ENCODE peak calls at places on chromosomes 13 and 19, in ten cellular contexts. One of them, this sample, is unnamed.
A peak's percentile ranks its signal among the peaks of the same experiment; 100 is the strongest.

GRCh38 chr13:24842533-24843278 is 78.7 kb downstream of the RNF17 start:
- DNase-seq in mucosa of descending colon: no peak
- DNase-seq in thoracic aorta: no peak
- DNase-seq in CD8-positive, alpha-beta T cell: no peak
- DNase-seq in Calu3: no peak
- DNase-seq in left ventricle myocardium inferior: no peak
- DNase-seq in fibroblast of the aortic adventitia: no peak
- DNase-seq in AG09319: no peak
- DNase-seq in H9: no peak
- DNase-seq in nephron progenitor cell: no peak
- DNase-seq in this sample: no peak

GRCh38 chr13:112692104-112692503 is 2.3 kb downstream of the ATP11A start:
- DNase-seq in Calu3: no peak
- DNase-seq in mucosa of descending colon: no peak
- DNase-seq in thoracic aorta: no peak
- DNase-seq in CD8-positive, alpha-beta T cell: no peak
- DNase-seq in nephron progenitor cell: no peak
- DNase-seq in AG09319: no peak
- DNase-seq in left ventricle myocardium inferior: no peak
- DNase-seq in H9: peak; percentile 18
- DNase-seq in fibroblast of the aortic adventitia: no peak
- DNase-seq in this sample: no peak

GRCh38 chr19:39966617-39967016 is 4.3 kb upstream of the PSMC4 start:
- DNase-seq in AG09319: no peak
- DNase-seq in nephron progenitor cell: no peak
- DNase-seq in CD8-positive, alpha-beta T cell: no peak
- DNase-seq in left ventricle myocardium inferior: no peak
- DNase-seq in Calu3: no peak
- DNase-seq in thoracic aorta: no peak
- DNase-seq in H9: no peak
- DNase-seq in mucosa of descending colon: no peak
- DNase-seq in fibroblast of the aortic adventitia: no peak
- DNase-seq in this sample: no peak

GRCh38 chr19:49593233-49594113 is 2.5 kb downstream of the PRR12 start:
- DNase-seq in nephron progenitor cell: peak; percentile 94
- DNase-seq in left ventricle myocardium inferior: peak; percentile 95
- DNase-seq in Calu3: peak; percentile 95
- DNase-seq in AG09319: peak; percentile 67
- DNase-seq in fibroblast of the aortic adventitia: peak; percentile 90
- DNase-seq in CD8-positive, alpha-beta T cell: peak; percentile 94
- DNase-seq in H9: peak; percentile 98
- DNase-seq in mucosa of descending colon: peak; percentile 96
- DNase-seq in thoracic aorta: peak; percentile 86
- DNase-seq in this sample: peak; percentile 94

GRCh38 chr13:112679932-112680677 is 9.7 kb upstream of the ATP11A start:
- DNase-seq in thoracic aorta: no peak
- DNase-seq in H9: no peak
- DNase-seq in mucosa of descending colon: no peak
- DNase-seq in Calu3: no peak
- DNase-seq in AG09319: no peak
- DNase-seq in left ventricle myocardium inferior: no peak
- DNase-seq in CD8-positive, alpha-beta T cell: no peak
- DNase-seq in nephron progenitor cell: no peak
- DNase-seq in fibroblast of the aortic adventitia: no peak
- DNase-seq in this sample: no peak

GRCh38 chr13:89701913-89702312 is 1645.6 kb upstream of the MIR17HG start:
- DNase-seq in mucosa of descending colon: no peak
- DNase-seq in fibroblast of the aortic adventitia: no peak
- DNase-seq in AG09319: no peak
- DNase-seq in H9: no peak
- DNase-seq in CD8-positive, alpha-beta T cell: no peak
- DNase-seq in left ventricle myocardium inferior: no peak
- DNase-seq in nephron progenitor cell: no peak
- DNase-seq in Calu3: no peak
- DNase-seq in thoracic aorta: no peak
- DNase-seq in this sample: no peak

GRCh38 chr13:100398360-100398759 is 190.2 kb downstream of the GGACT start:
- DNase-seq in Calu3: no peak
- DNase-seq in AG09319: no peak
- DNase-seq in CD8-positive, alpha-beta T cell: no peak
- DNase-seq in thoracic aorta: no peak
- DNase-seq in left ventricle myocardium inferior: no peak
- DNase-seq in mucosa of descending colon: no peak
- DNase-seq in nephron progenitor cell: no peak
- DNase-seq in fibroblast of the aortic adventitia: no peak
- DNase-seq in H9: no peak
- DNase-seq in this sample: no peak

GRCh38 chr13:46934749-46935148 is 37.9 kb upstream of the HTR2A start:
- DNase-seq in CD8-positive, alpha-beta T cell: no peak
- DNase-seq in Calu3: no peak
- DNase-seq in AG09319: no peak
- DNase-seq in mucosa of descending colon: no peak
- DNase-seq in thoracic aorta: no peak
- DNase-seq in H9: no peak
- DNase-seq in fibroblast of the aortic adventitia: no peak
- DNase-seq in nephron progenitor cell: no peak
- DNase-seq in left ventricle myocardium inferior: no peak
- DNase-seq in this sample: no peak

GRCh38 chr13:38688674-38689073 is 1.8 kb downstream of the FREM2 start:
- DNase-seq in CD8-positive, alpha-beta T cell: no peak
- DNase-seq in AG09319: no peak
- DNase-seq in H9: no peak
- DNase-seq in Calu3: no peak
- DNase-seq in left ventricle myocardium inferior: no peak
- DNase-seq in fibroblast of the aortic adventitia: no peak
- DNase-seq in nephron progenitor cell: no peak
- DNase-seq in mucosa of descending colon: no peak
- DNase-seq in thoracic aorta: no peak
- DNase-seq in this sample: no peak

GRCh38 chr19:55189424-55189823 is 9.3 kb upstream of the SYT5 start:
- DNase-seq in left ventricle myocardium inferior: peak; percentile 30
- DNase-seq in AG09319: peak; percentile 88
- DNase-seq in thoracic aorta: no peak
- DNase-seq in mucosa of descending colon: no peak
- DNase-seq in H9: peak; percentile 41
- DNase-seq in nephron progenitor cell: no peak
- DNase-seq in fibroblast of the aortic adventitia: peak; percentile 91
- DNase-seq in Calu3: no peak
- DNase-seq in CD8-positive, alpha-beta T cell: no peak
- DNase-seq in this sample: peak; percentile 97

GRCh38 chr19:30883071-30883470 is 466.2 kb downstream of the TSHZ3 start:
- DNase-seq in H9: peak; percentile 20
- DNase-seq in AG09319: no peak
- DNase-seq in fibroblast of the aortic adventitia: no peak
- DNase-seq in left ventricle myocardium inferior: no peak
- DNase-seq in Calu3: no peak
- DNase-seq in CD8-positive, alpha-beta T cell: no peak
- DNase-seq in nephron progenitor cell: no peak
- DNase-seq in mucosa of descending colon: no peak
- DNase-seq in thoracic aorta: no peak
- DNase-seq in this sample: no peak

GRCh38 chr19:53132231-53132991 is at the start of gene ZNF415:
- DNase-seq in fibroblast of the aortic adventitia: peak; percentile 47
- DNase-seq in CD8-positive, alpha-beta T cell: peak; percentile 64
- DNase-seq in AG09319: peak; percentile 14
- DNase-seq in Calu3: no peak
- DNase-seq in H9: peak; percentile 88
- DNase-seq in mucosa of descending colon: peak; percentile 85
- DNase-seq in left ventricle myocardium inferior: peak; percentile 82
- DNase-seq in nephron progenitor cell: peak; percentile 86
- DNase-seq in thoracic aorta: peak; percentile 25
- DNase-seq in this sample: peak; percentile 76

GRCh38 chr19:29535432-29535831 is 9.6 kb downstream of the VSTM2B start:
- DNase-seq in fibroblast of the aortic adventitia: no peak
- DNase-seq in Calu3: no peak
- DNase-seq in nephron progenitor cell: peak; percentile 28
- DNase-seq in mucosa of descending colon: no peak
- DNase-seq in CD8-positive, alpha-beta T cell: no peak
- DNase-seq in AG09319: no peak
- DNase-seq in left ventricle myocardium inferior: no peak
- DNase-seq in H9: peak; percentile 23
- DNase-seq in thoracic aorta: no peak
- DNase-seq in this sample: no peak

GRCh38 chr13:98775844-98776598 is 23.5 kb upstream of the SLC15A1 start:
- DNase-seq in AG09319: no peak
- DNase-seq in thoracic aorta: no peak
- DNase-seq in Calu3: peak; percentile 58
- DNase-seq in fibroblast of the aortic adventitia: no peak
- DNase-seq in nephron progenitor cell: no peak
- DNase-seq in mucosa of descending colon: peak; percentile 74
- DNase-seq in H9: no peak
- DNase-seq in CD8-positive, alpha-beta T cell: no peak
- DNase-seq in left ventricle myocardium inferior: no peak
- DNase-seq in this sample: no peak

GRCh38 chr13:111559612-111560423 is 239.4 kb downstream of the TEX29 start:
- DNase-seq in fibroblast of the aortic adventitia: no peak
- DNase-seq in thoracic aorta: no peak
- DNase-seq in CD8-positive, alpha-beta T cell: no peak
- DNase-seq in mucosa of descending colon: no peak
- DNase-seq in left ventricle myocardium inferior: no peak
- DNase-seq in H9: no peak
- DNase-seq in AG09319: no peak
- DNase-seq in nephron progenitor cell: no peak
- DNase-seq in Calu3: no peak
- DNase-seq in this sample: no peak

GRCh38 chr19:3179739-3180293 is 1.2 kb downstream of the S1PR4 start:
- DNase-seq in CD8-positive, alpha-beta T cell: no peak
- DNase-seq in fibroblast of the aortic adventitia: no peak
- DNase-seq in mucosa of descending colon: no peak
- DNase-seq in H9: peak; percentile 23
- DNase-seq in AG09319: no peak
- DNase-seq in left ventricle myocardium inferior: no peak
- DNase-seq in nephron progenitor cell: no peak
- DNase-seq in Calu3: no peak
- DNase-seq in thoracic aorta: no peak
- DNase-seq in this sample: no peak

GRCh38 chr13:96984061-96984508 is 10.2 kb downstream of the OXGR1 start:
- DNase-seq in Calu3: peak; percentile 46
- DNase-seq in AG09319: no peak
- DNase-seq in thoracic aorta: no peak
- DNase-seq in nephron progenitor cell: peak; percentile 7
- DNase-seq in H9: peak; percentile 53
- DNase-seq in mucosa of descending colon: peak; percentile 75
- DNase-seq in CD8-positive, alpha-beta T cell: no peak
- DNase-seq in left ventricle myocardium inferior: no peak
- DNase-seq in fibroblast of the aortic adventitia: no peak
- DNase-seq in this sample: peak; percentile 45

GRCh38 chr13:77323858-77324257 is 3.0 kb downstream of the MYCBP2 start:
- DNase-seq in thoracic aorta: no peak
- DNase-seq in CD8-positive, alpha-beta T cell: no peak
- DNase-seq in mucosa of descending colon: no peak
- DNase-seq in AG09319: no peak
- DNase-seq in nephron progenitor cell: no peak
- DNase-seq in left ventricle myocardium inferior: no peak
- DNase-seq in Calu3: no peak
- DNase-seq in H9: no peak
- DNase-seq in fibroblast of the aortic adventitia: no peak
- DNase-seq in this sample: no peak

DNA sequence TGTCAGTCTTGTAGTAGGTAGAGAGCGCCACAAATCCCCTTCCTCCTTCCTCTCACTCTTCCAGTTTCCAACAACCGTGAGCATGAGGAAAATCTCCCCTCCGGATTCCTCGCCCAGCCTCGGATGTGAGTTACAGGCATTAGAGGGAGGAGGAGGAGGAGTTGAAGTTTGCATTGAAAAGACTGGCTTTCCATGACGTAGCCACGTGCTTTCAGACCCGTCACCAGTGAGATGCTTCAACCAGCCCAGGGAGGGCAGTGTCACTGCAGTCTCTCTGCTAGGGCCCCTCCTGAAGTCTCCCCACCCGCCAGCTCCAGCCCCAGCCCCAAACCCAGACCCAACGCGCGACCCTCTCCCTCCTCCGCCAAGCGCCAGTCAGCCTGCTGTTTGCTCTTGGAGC is 444 bp upstream of the FGF14 start:
- DNase-seq in nephron progenitor cell: peak; percentile 53
- DNase-seq in fibroblast of the aortic adventitia: peak; percentile 5
- DNase-seq in H9: peak; percentile 92
- DNase-seq in CD8-positive, alpha-beta T cell: peak; percentile 47
- DNase-seq in AG09319: no peak
- DNase-seq in thoracic aorta: no peak
- DNase-seq in Calu3: no peak
- DNase-seq in mucosa of descending colon: no peak
- DNase-seq in left ventricle myocardium inferior: peak; percentile 16
- DNase-seq in this sample: no peak
- TF ChIP-seq CTCF in nephron progenitor cell: no peak
- TF ChIP-seq CTCF in fibroblast of the aortic adventitia: no peak
- TF ChIP-seq CTCF in H9: peak; percentile 42
- TF ChIP-seq CTCF in CD8-positive, alpha-beta T cell: no peak
- TF ChIP-seq CTCF in AG09319: no peak
- TF ChIP-seq CTCF in thoracic aorta: no peak
- TF ChIP-seq CTCF in Calu3: no peak
- TF ChIP-seq CTCF in mucosa of descending colon: no peak
- TF ChIP-seq CTCF in left ventricle myocardium inferior: peak; percentile 23
- TF ChIP-seq CTCF in this sample: no peak

GRCh38 chr19:10964903-10965302 is 4.1 kb downstream of the SMARCA4 start:
- DNase-seq in left ventricle myocardium inferior: no peak
- DNase-seq in H9: no peak
- DNase-seq in mucosa of descending colon: no peak
- DNase-seq in fibroblast of the aortic adventitia: no peak
- DNase-seq in thoracic aorta: no peak
- DNase-seq in CD8-positive, alpha-beta T cell: no peak
- DNase-seq in AG09319: no peak
- DNase-seq in nephron progenitor cell: no peak
- DNase-seq in Calu3: no peak
- DNase-seq in this sample: no peak
- TF ChIP-seq CTCF in left ventricle myocardium inferior: no peak
- TF ChIP-seq CTCF in H9: peak; percentile 55
- TF ChIP-seq CTCF in mucosa of descending colon: no peak
- TF ChIP-seq CTCF in fibroblast of the aortic adventitia: no peak
- TF ChIP-seq CTCF in thoracic aorta: no peak
- TF ChIP-seq CTCF in CD8-positive, alpha-beta T cell: no peak
- TF ChIP-seq CTCF in AG09319: no peak
- TF ChIP-seq CTCF in nephron progenitor cell: no peak
- TF ChIP-seq CTCF in Calu3: no peak
- TF ChIP-seq CTCF in this sample: no peak

DNA sequence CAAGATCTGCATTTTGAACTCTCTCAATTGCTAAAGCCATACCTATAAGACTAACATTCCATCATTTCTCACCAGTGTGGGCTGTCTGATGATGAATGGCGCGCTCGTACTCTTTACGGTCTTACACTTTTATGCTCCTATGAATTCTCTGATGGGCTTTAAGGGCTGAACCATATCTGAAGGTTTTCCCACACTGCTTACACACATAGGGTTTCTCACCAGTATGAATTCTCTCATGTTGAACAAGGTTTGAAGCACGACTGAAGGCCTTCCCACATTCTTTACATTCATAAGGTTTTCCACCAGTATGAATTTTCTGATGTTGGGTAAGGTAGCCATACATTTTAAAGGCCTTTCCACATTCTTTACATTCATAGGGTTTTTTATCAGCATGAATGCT is 18.8 kb upstream of the ZNF607 start:
- DNase-seq in thoracic aorta: no peak
- DNase-seq in AG09319: no peak
- DNase-seq in Calu3: no peak
- DNase-seq in fibroblast of the aortic adventitia: no peak
- DNase-seq in mucosa of descending colon: no peak
- DNase-seq in nephron progenitor cell: no peak
- DNase-seq in H9: no peak
- DNase-seq in CD8-positive, alpha-beta T cell: no peak
- DNase-seq in left ventricle myocardium inferior: no peak
- DNase-seq in this sample: no peak
- TF ChIP-seq CTCF in thoracic aorta: no peak
- TF ChIP-seq CTCF in AG09319: no peak
- TF ChIP-seq CTCF in Calu3: no peak
- TF ChIP-seq CTCF in fibroblast of the aortic adventitia: no peak
- TF ChIP-seq CTCF in mucosa of descending colon: no peak
- TF ChIP-seq CTCF in nephron progenitor cell: no peak
- TF ChIP-seq CTCF in H9: no peak
- TF ChIP-seq CTCF in CD8-positive, alpha-beta T cell: no peak
- TF ChIP-seq CTCF in left ventricle myocardium inferior: no peak
- TF ChIP-seq CTCF in this sample: no peak

GRCh38 chr19:33302175-33302973 is at the start of gene CEBPA:
- DNase-seq in CD8-positive, alpha-beta T cell: peak; percentile 42
- DNase-seq in Calu3: peak; percentile 88
- DNase-seq in fibroblast of the aortic adventitia: peak; percentile 65
- DNase-seq in AG09319: peak; percentile 32
- DNase-seq in H9: peak; percentile 84
- DNase-seq in mucosa of descending colon: peak; percentile 83
- DNase-seq in left ventricle myocardium inferior: peak; percentile 78
- DNase-seq in nephron progenitor cell: peak; percentile 86
- DNase-seq in thoracic aorta: no peak
- DNase-seq in this sample: peak; percentile 87
- TF ChIP-seq CTCF in CD8-positive, alpha-beta T cell: no peak
- TF ChIP-seq CTCF in Calu3: peak; percentile 38
- TF ChIP-seq CTCF in fibroblast of the aortic adventitia: peak; percentile 51
- TF ChIP-seq CTCF in AG09319: peak; percentile 31
- TF ChIP-seq CTCF in H9: peak; percentile 57
- TF ChIP-seq CTCF in mucosa of descending colon: peak; percentile 68
- TF ChIP-seq CTCF in left ventricle myocardium inferior: peak; percentile 64
- TF ChIP-seq CTCF in nephron progenitor cell: no peak
- TF ChIP-seq CTCF in thoracic aorta: no peak
- TF ChIP-seq CTCF in this sample: no peak

This sample was measured in cardiac fibroblast.